ENCODE peak calls at places on chromosomes 11 and 22, in five cellular contexts. S is kidney; L is activated T-cell treated with anti-CD3 and anti-CD28 coated beads, Interleukin-2, amount 50 U/mL, for 72 hours; Z is head of caudate nucleus; J is substantia nigra. U is an unnamed sample.

GRCh38 chr22:49701380-49702067 is 126.1 kb downstream of the BRD1 start:
- DNase-seq in J (no peak), S (no peak), L (no peak), Z (no peak), U (no peak)

GRCh38 chr11:27839226-27839913 is 139.1 kb upstream of the BDNF start:
- DNase-seq in S (no peak), J (no peak), Z (no peak), L (no peak), U (no peak)

GRCh38 chr22:45131749-45132148 is 32.0 kb upstream of the NUP50 start:
- DNase-seq in J (peak; percentile 33), L (no peak), S (no peak), Z (no peak), U (peak; percentile 80)

GRCh38 chr22:37229805-37230672 is 14.0 kb downstream of the RAC2 start:
- DNase-seq in L (peak; percentile 91), J (no peak), S (peak; percentile 87), Z (no peak), U (peak; percentile 90)

GRCh38 chr11:29956076-29956556 is 60.7 kb downstream of the KCNA4 start:
- DNase-seq in J (no peak), L (no peak), S (no peak), Z (no peak), U (no peak)

GRCh38 chr11:57163160-57163868 is 18.4 kb upstream of the LRRC55 start:
- DNase-seq in J (no peak), Z (no peak), L (no peak), S (no peak), U (no peak)

GRCh38 chr22:43186272-43187170 is at the start of gene TTLL12:
- DNase-seq in Z (peak; percentile 49), S (peak; percentile 86), L (peak; percentile 75), J (peak; percentile 41), U (no peak)

GRCh38 chr11:73239571-73240189 is 21.6 kb downstream of the P2RY2 start:
- DNase-seq in Z (no peak), S (no peak), J (no peak), L (no peak), U (no peak)

GRCh38 chr11:47152953-47153950 is 23.4 kb downstream of the ARFGAP2 start:
- DNase-seq in S (peak; percentile 76), Z (peak; percentile 81), J (peak; percentile 86), L (peak; percentile 66), U (peak; percentile 84)

GRCh38 chr11:109426442-109426841 is 4.5 kb downstream of the C11orf87 start:
- DNase-seq in J (no peak), L (no peak), S (no peak), Z (no peak), U (no peak)

GRCh38 chr11:12723410-12724297 is 49.4 kb downstream of the TEAD1 start:
- DNase-seq in S (no peak), L (no peak), Z (no peak), J (no peak), U (no peak)

GRCh38 chr11:112219476-112220232 is 6.6 kb upstream of the PTS start:
- DNase-seq in S (no peak), Z (peak; percentile 6), J (peak; percentile 40), L (peak; percentile 49), U (no peak)

GRCh38 chr22:19067696-19068348 is 54.4 kb downstream of the DGCR2 start:
- DNase-seq in Z (no peak), L (no peak), S (no peak), J (no peak), U (no peak)

U was measured in cardiac septum.